ENCODE peak calls at places on chromosomes 2 and 18, in ten cellular contexts. M is A172; D is left ventricle myocardium superior; J is stimulated activated CD4-positive, alpha-beta T cell treated with anti-CD3 and anti-CD28 coated beads, Interleukin-1b, Interleukin-23, amount 100 ng/mL, for 1 hour; G is occipital lobe; Y is AG08395; Q is pancreas; L is OCI-LY7; S is activated CD4-positive, CD25-positive, alpha-beta regulatory T cell; K is Calu3. E is an unnamed sample.

GRCh38 chr2:171201767-171202166 is 41.1 kb upstream of the TLK1 start:
- DNase-seq in M (no peak), D (no peak), J (no peak), G (no peak), Y (no peak), Q (no peak), L (no peak), S (no peak), K (no peak), E (no peak)

GRCh38 chr2:143505542-143505941 is 376.3 kb downstream of the ARHGAP15 start:
- DNase-seq in M (no peak), D (no peak), J (no peak), G (no peak), Y (no peak), Q (no peak), L (no peak), S (no peak), K (no peak), E (peak; percentile 56)

GRCh38 chr2:39948016-39948719 is 169.1 kb upstream of the THUMPD2 start:
- DNase-seq in M (peak; percentile 38), D (no peak), J (no peak), G (no peak), Y (peak; percentile 13), Q (no peak), L (no peak), S (no peak), K (no peak), E (peak; percentile 75)

GRCh38 chr2:29841386-29842004 is 79.9 kb downstream of the ALK start:
- DNase-seq in M (peak; percentile 25), D (no peak), J (no peak), G (no peak), Y (peak; percentile 60), Q (no peak), L (peak; percentile 32), S (no peak), K (peak; percentile 45), E (peak; percentile 3)

GRCh38 chr18:74856967-74857366 is 259.3 kb downstream of the ZNF407 start:
- DNase-seq in M (no peak), D (no peak), J (no peak), G (no peak), Y (no peak), Q (no peak), L (no peak), S (no peak), K (no peak), E (no peak)

GRCh38 chr2:136135924-136136906 is 18.3 kb upstream of the CXCR4 start:
- DNase-seq in M (no peak), D (no peak), J (no peak), G (no peak), Y (no peak), Q (no peak), L (peak; percentile 93), S (no peak), K (no peak), E (peak; percentile 7)

GRCh38 chr2:163368655-163369054 is 367.2 kb downstream of the FIGN start:
- DNase-seq in M (no peak), D (no peak), J (no peak), G (no peak), Y (no peak), Q (no peak), L (no peak), S (no peak), K (no peak), E (no peak)

GRCh38 chr2:56267412-56267788 is 83.6 kb downstream of the CCDC85A start:
- DNase-seq in M (no peak), D (no peak), J (no peak), G (no peak), Y (no peak), Q (no peak), L (no peak), S (no peak), K (no peak), E (no peak)

GRCh38 chr2:99487906-99488305 is 1.9 kb downstream of the REV1 start:
- DNase-seq in M (no peak), D (no peak), J (no peak), G (no peak), Y (no peak), Q (no peak), L (no peak), S (no peak), K (no peak), E (peak; percentile 17)

GRCh38 chr2:69250981-69251380 is 136.0 kb downstream of the GFPT1 start:
- DNase-seq in M (peak; percentile 19), D (no peak), J (no peak), G (no peak), Y (no peak), Q (no peak), L (no peak), S (no peak), K (no peak), E (no peak)

GRCh38 chr2:16508061-16508851 is 157.4 kb downstream of the CYRIA start:
- DNase-seq in M (no peak), D (peak; percentile 67), J (no peak), G (no peak), Y (peak; percentile 24), Q (peak; percentile 81), L (no peak), S (no peak), K (peak; percentile 68), E (no peak)

GRCh38 chr2:220455389-220455788 is 828.0 kb downstream of the SLC4A3 start:
- DNase-seq in M (no peak), D (no peak), J (no peak), G (no peak), Y (peak; percentile 26), Q (no peak), L (no peak), S (no peak), K (no peak), E (no peak)

GRCh38 chr2:173205375-173205774 is 129.7 kb downstream of the MAP3K20 start:
- DNase-seq in M (no peak), D (peak; percentile 80), J (no peak), G (peak; percentile 31), Y (peak; percentile 61), Q (no peak), L (no peak), S (no peak), K (no peak), E (no peak)

GRCh38 chr18:12686100-12686499 is 16.4 kb downstream of the CEP76 start:
- DNase-seq in M (peak; percentile 27), D (no peak), J (no peak), G (no peak), Y (peak; percentile 6), Q (no peak), L (peak; percentile 24), S (no peak), K (no peak), E (no peak)

GRCh38 chr2:218908721-218909619 is 28.3 kb downstream of the WNT10A start:
- DNase-seq in M (peak; percentile 87), D (peak; percentile 91), J (peak; percentile 82), G (peak; percentile 76), Y (peak; percentile 93), Q (peak; percentile 96), L (peak; percentile 97), S (peak; percentile 84), K (peak; percentile 94), E (peak; percentile 74)

GRCh38 chr2:105545731-105546622 is 147.1 kb upstream of the FHL2 start:
- DNase-seq in M (peak; percentile 78), D (peak; percentile 70), J (peak; percentile 42), G (peak; percentile 40), Y (peak; percentile 83), Q (peak; percentile 74), L (peak; percentile 57), S (peak; percentile 43), K (peak; percentile 81), E (peak; percentile 25)

GRCh38 chr2:128636802-128637147 is 318.1 kb upstream of the HS6ST1 start:
- DNase-seq in M (no peak), D (peak; percentile 44), J (no peak), G (no peak), Y (no peak), Q (no peak), L (no peak), S (no peak), K (no peak), E (no peak)

GRCh38 chr2:100274076-100274475 is 48.2 kb downstream of the LONRF2 start:
- DNase-seq in M (no peak), D (no peak), J (no peak), G (no peak), Y (no peak), Q (no peak), L (no peak), S (no peak), K (no peak), E (no peak)

GRCh38 chr2:56199492-56199891 is 15.7 kb downstream of the CCDC85A start:
- DNase-seq in M (peak; percentile 73), D (no peak), J (no peak), G (no peak), Y (peak; percentile 81), Q (no peak), L (no peak), S (no peak), K (no peak), E (peak; percentile 90)

GRCh38 chr18:69839989-69840388 is 107.7 kb downstream of the CD226 start:
- DNase-seq in M (peak; percentile 0), D (no peak), J (no peak), G (no peak), Y (no peak), Q (no peak), L (no peak), S (no peak), K (no peak), E (no peak)

GRCh38 chr2:54776494-54776893 is 53.0 kb downstream of the EML6 start:
- DNase-seq in M (no peak), D (no peak), J (no peak), G (no peak), Y (no peak), Q (no peak), L (no peak), S (no peak), K (no peak), E (no peak)

GRCh38 chr18:34514238-34514637 is 195.9 kb upstream of the DTNA start:
- DNase-seq in M (no peak), D (no peak), J (no peak), G (no peak), Y (no peak), Q (no peak), L (no peak), S (no peak), K (no peak), E (peak; percentile 24)

GRCh38 chr2:10536569-10537133 is 88.5 kb upstream of the ODC1 start:
- DNase-seq in M (no peak), D (no peak), J (no peak), G (no peak), Y (no peak), Q (no peak), L (no peak), S (no peak), K (no peak), E (no peak)